ENCODE peak calls at places on chromosomes 5 and 9, in six cellular contexts. F, B, S, P, H and M are unnamed samples.

GRCh38 chr9:36328798-36329411 is 70.7 kb upstream of the GNE start:
- DNase-seq in F (peak), S (peak), P (peak), B (no peak), H (peak), M (peak)

GRCh38 chr5:1003296-1003937 is 5.2 kb upstream of the NKD2 start:
- DNase-seq in S (no peak), F (no peak), H (peak), B (peak), P (no peak), M (no peak)

GRCh38 chr9:96771124-96771523 is 6.8 kb downstream of the ZNF510 start:
- DNase-seq in B (no peak), F (no peak), S (no peak), H (no peak), P (no peak), M (no peak)

GRCh38 chr5:122500245-122501086 is 188.4 kb downstream of the SNCAIP start:
- DNase-seq in B (no peak), H (no peak), P (peak), F (no peak), S (no peak), M (no peak)

GRCh38 chr9:107600060-107600573 is 110.5 kb upstream of the KLF4 start:
- DNase-seq in H (no peak), F (no peak), S (no peak), P (no peak), B (no peak), M (no peak)

GRCh38 chr5:158119852-158120708 is 261.1 kb upstream of the CLINT1 start:
- DNase-seq in S (no peak), P (peak), H (no peak), F (no peak), B (no peak), M (no peak)

GRCh38 chr9:34710023-34710422 is at the start of gene CCL21:
- DNase-seq in P (no peak), F (no peak), B (peak), H (no peak), S (no peak), M (no peak)

GRCh38 chr9:18855636-18856035 is 177.4 kb downstream of the SAXO1 start:
- DNase-seq in H (no peak), F (no peak), S (no peak), B (no peak), P (no peak), M (no peak)

GRCh38 chr5:139287890-139288635 is 5.5 kb upstream of the MATR3 start:
- DNase-seq in S (no peak), P (no peak), H (no peak), F (no peak), B (no peak), M (no peak)

GRCh38 chr9:6243746-6244145 is 28.1 kb downstream of the IL33 start:
- DNase-seq in F (no peak), S (no peak), P (no peak), H (no peak), B (no peak), M (peak)

GRCh38 chr5:37844004-37844403 is 4.2 kb upstream of the GDNF start:
- DNase-seq in P (no peak), F (no peak), H (no peak), B (no peak), S (no peak), M (no peak)

GRCh38 chr5:68444048-68444447 is 228.5 kb downstream of the PIK3R1 start:
- DNase-seq in H (no peak), F (no peak), P (no peak), S (no peak), B (no peak), M (no peak)

GRCh38 chr5:154470949-154471870 is 6.8 kb downstream of the HAND1 start:
- DNase-seq in F (no peak), B (no peak), P (no peak), H (no peak), S (no peak), M (no peak)

GRCh38 chr5:157107508-157107907 is 1.3 kb downstream of the HAVCR2 start:
- DNase-seq in B (no peak), S (no peak), F (no peak), H (no peak), P (no peak), M (no peak)

GRCh38 chr9:127968717-127969383 is 11.9 kb downstream of the EEIG1 start:
- DNase-seq in F (no peak), S (no peak), P (peak), B (no peak), H (no peak), M (no peak)

GRCh38 chr9:7186175-7186574 is 428.4 kb downstream of the KDM4C start:
- DNase-seq in P (peak), S (no peak), H (no peak), F (no peak), B (no peak), M (no peak)

GRCh38 chr9:14778565-14778964 is 56.0 kb upstream of the CER1 start:
- DNase-seq in F (no peak), H (no peak), B (no peak), P (no peak), S (no peak), M (no peak)

GRCh38 chr5:170168797-170169196 is 63.1 kb downstream of the FOXI1 start:
- DNase-seq in P (no peak), H (no peak), B (no peak), S (no peak), F (no peak), M (no peak)

GRCh38 chr5:32320144-32320543 is 7.4 kb upstream of the MTMR12 start:
- DNase-seq in H (no peak), S (no peak), B (peak), F (no peak), P (no peak), M (no peak)

GRCh38 chr9:36100532-36100931 is 36.0 kb upstream of the GLIPR2 start:
- DNase-seq in B (no peak), P (peak), S (no peak), F (no peak), H (no peak), M (no peak)

GRCh38 chr5:61587120-61587519 is 255.1 kb downstream of the ZSWIM6 start:
- DNase-seq in B (no peak), F (no peak), H (no peak), S (no peak), P (no peak), M (no peak)

GRCh38 chr5:172509405-172509781 is 55.1 kb upstream of the SH3PXD2B start:
- DNase-seq in F (no peak), P (no peak), H (peak), B (peak), S (no peak), M (no peak)

GRCh38 chr9:127585161-127585750 is 26.8 kb upstream of the STXBP1 start:
- DNase-seq in B (no peak), H (no peak), S (no peak), F (no peak), P (no peak), M (no peak)

GRCh38 chr9:38641142-38641541 is 20.7 kb upstream of the ANKRD18A start:
- DNase-seq in P (no peak), B (no peak), S (no peak), H (no peak), F (no peak), M (no peak)

GRCh38 chr5:116576043-116576713 is 1.6 kb upstream of the SEMA6A start:
- DNase-seq in S (no peak), P (peak), F (no peak), B (no peak), H (peak), M (peak)

GRCh38 chr5:173056783-173057061 is 570 bp downstream of the CREBRF start:
- DNase-seq in S (no peak), H (no peak), B (no peak), P (no peak), F (peak), M (no peak)

GRCh38 chr5:138952962-138953361 is 77.8 kb upstream of the LRRTM2 start:
- DNase-seq in P (no peak), H (no peak), B (no peak), F (no peak), S (no peak), M (no peak)

GRCh38 chr9:136544549-136545064 is 1.2 kb downstream of the NOTCH1 start:
- DNase-seq in P (no peak), S (peak), H (peak), B (no peak), F (peak), M (no peak)

GRCh38 chr9:14749738-14750137 is 27.2 kb upstream of the CER1 start:
- DNase-seq in P (no peak), B (no peak), F (no peak), S (no peak), H (no peak), M (no peak)

GRCh38 chr9:133389025-133389557 is 12.9 kb downstream of the STKLD1 start:
- DNase-seq in S (no peak), P (no peak), F (no peak), H (no peak), B (no peak), M (no peak)

GRCh38 chr9:111926421-111926875 is 29.8 kb downstream of the UGCG start:
- DNase-seq in H (no peak), P (no peak), F (peak), B (no peak), S (peak), M (peak)

GRCh38 chr5:93579561-93580386 is 1.2 kb downstream of the NR2F1-AS1 start:
- DNase-seq in P (no peak), F (no peak), B (no peak), H (no peak), S (no peak), M (no peak)

GRCh38 chr9:136482046-136482792 is 621 bp downstream of the SEC16A start:
- DNase-seq in H (no peak), S (no peak), B (no peak), P (no peak), F (no peak), M (no peak)

GRCh38 chr9:112820886-112821285 is 69.8 kb downstream of the SLC46A2 start:
- DNase-seq in F (no peak), S (no peak), H (no peak), B (no peak), P (peak), M (no peak)

GRCh38 chr5:91468643-91469422 is 85.7 kb upstream of the ARRDC3 start:
- DNase-seq in P (no peak), S (no peak), B (no peak), H (no peak), F (no peak), M (no peak)

GRCh38 chr9:109811876-109812275 is 31.9 kb downstream of the PALM2AKAP2 start:
- DNase-seq in B (no peak), F (no peak), S (no peak), H (no peak), P (no peak), M (no peak)

GRCh38 chr5:151108566-151108965 is 27.7 kb upstream of the TNIP1 start:
- DNase-seq in S (no peak), B (no peak), F (no peak), P (no peak), H (no peak), M (no peak)

GRCh38 chr5:386432-387341 is 56.3 kb upstream of the EXOC3 start:
- DNase-seq in S (no peak), P (no peak), B (peak), F (no peak), H (no peak), M (no peak)

GRCh38 chr9:131517761-131518190 is 13.3 kb downstream of the UCK1 start:
- DNase-seq in B (no peak), P (no peak), F (no peak), S (no peak), H (no peak), M (no peak)